ENCODE peak calls at places on chromosomes 1 and 21, in five cellular contexts. P is RWPE2, Z is tibial nerve, M is psoas muscle, B is left ventricle myocardium inferior. E is an unnamed sample.

GRCh38 chr21:31730687-31731111 is 1.2 kb downstream of the SCAF4 start:
- DNase-seq in M (no peak), B (no peak), Z (peak; percentile 13), P (no peak), E (peak; percentile 25)

GRCh38 chr1:1900883-1901640 is 10.2 kb upstream of the GNB1 start:
- DNase-seq in Z (no peak), M (peak; percentile 30), P (no peak), B (no peak), E (no peak)

GRCh38 chr1:90834354-90835171 is 117.5 kb upstream of the BARHL2 start:
- DNase-seq in B (no peak), P (no peak), Z (no peak), M (no peak), E (no peak)

GRCh38 chr1:109667452-109668122 is at the start of gene GSTM2:
- DNase-seq in Z (peak; percentile 88), M (peak; percentile 96), B (peak; percentile 96), P (no peak), E (peak; percentile 86)

GRCh38 chr1:197902454-197903195 is at the start of gene C1orf53:
- DNase-seq in Z (peak; percentile 53), M (peak; percentile 93), P (peak; percentile 78), B (peak; percentile 86), E (peak; percentile 88)

GRCh38 chr1:109214695-109215623 is 1.2 kb downstream of the SARS1 start:
- DNase-seq in Z (peak; percentile 54), P (no peak), B (no peak), M (peak; percentile 63), E (peak; percentile 57)

GRCh38 chr1:2208309-2209239 is 14.0 kb upstream of the FAAP20 start:
- DNase-seq in M (peak; percentile 64), B (peak; percentile 38), P (peak; percentile 94), Z (peak; percentile 72), E (peak; percentile 53)

GRCh38 chr1:28437924-28438699 is 67.7 kb upstream of the RCC1 start:
- DNase-seq in B (peak; percentile 62), M (peak; percentile 89), P (peak; percentile 93), Z (peak; percentile 61), E (peak; percentile 72)

GRCh38 chr21:17089121-17089520 is 423.7 kb upstream of the CXADR start:
- DNase-seq in B (no peak), Z (no peak), P (no peak), M (no peak), E (no peak)

GRCh38 chr1:201016943-201017827 is 6.3 kb downstream of the KIF21B start:
- DNase-seq in P (no peak), Z (no peak), B (no peak), M (no peak), E (no peak)

GRCh38 chr1:151061704-151062103 is 1.5 kb downstream of the MLLT11 start:
- DNase-seq in B (no peak), Z (no peak), P (no peak), M (no peak), E (no peak)

GRCh38 chr1:169590932-169591331 is 4.7 kb upstream of the F5 start:
- DNase-seq in P (no peak), Z (no peak), B (no peak), M (no peak), E (no peak)

GRCh38 chr1:155127672-155128468 is at the start of gene EFNA1:
- DNase-seq in Z (no peak), P (peak; percentile 72), M (peak; percentile 77), B (peak; percentile 75), E (peak; percentile 85)

GRCh38 chr1:39149509-39149908 is 55.0 kb upstream of the MACF1 start:
- DNase-seq in B (no peak), M (no peak), P (no peak), Z (no peak), E (no peak)
- H3K4me1 ChIP-seq in B (peaks cover 72% of the 10 kb centered on the region), M (peaks cover 58% of the 10 kb centered on the region), P (peaks cover 28% of the 10 kb centered on the region), Z (no peaks in the 10 kb centered on the region), E (no peaks in the 10 kb centered on the region)

GRCh38 chr1:167408355-167408754 is 110.0 kb downstream of the CD247 start:
- DNase-seq in Z (no peak), P (no peak), M (no peak), B (no peak), E (no peak)

GRCh38 chr1:167412072-167412471 is 106.3 kb downstream of the CD247 start:
- DNase-seq in Z (no peak), B (no peak), M (no peak), P (no peak), E (no peak)

GRCh38 chr1:167413328-167413727 is 105.0 kb downstream of the CD247 start:
- DNase-seq in B (no peak), Z (no peak), P (no peak), M (no peak), E (no peak)

GRCh38 chr1:167412920-167413319 is 105.4 kb downstream of the CD247 start:
- DNase-seq in M (no peak), P (no peak), Z (no peak), B (no peak), E (no peak)

GRCh38 chr1:167409183-167409582 is 109.1 kb downstream of the CD247 start:
- DNase-seq in M (no peak), B (no peak), Z (no peak), P (no peak), E (peak; percentile 33)
- TF ChIP-seq CTCF in M (peak; percentile 7), B (no peak), Z (no peak), P (peak; percentile 34), E (no peak)

GRCh38 chr1:246988316-246988715 is 19.5 kb downstream of the ZNF695 start:
- DNase-seq in P (no peak), M (no peak), Z (no peak), B (no peak), E (no peak)

GRCh38 chr1:246987083-246987690 is 20.7 kb downstream of the ZNF695 start:
- DNase-seq in Z (no peak), P (no peak), B (no peak), M (no peak), E (no peak)

GRCh38 chr1:246989901-246990300 is 18.0 kb downstream of the ZNF695 start:
- DNase-seq in B (no peak), P (no peak), Z (no peak), M (no peak), E (no peak)
- H3K9me3 ChIP-seq in B (peaks cover 99% of the 10 kb centered on the region), P (peaks cover 15% of the 10 kb centered on the region), Z (no peaks in the 10 kb centered on the region), M (peaks cover 65% of the 10 kb centered on the region), E (peaks cover 88% of the 10 kb centered on the region)

GRCh38 chr1:8831329-8831728 is 13.9 kb upstream of the RERE start:
- DNase-seq in B (no peak), P (no peak), Z (no peak), M (no peak), E (no peak)
- H3K4me1 ChIP-seq in B (no peaks in the 10 kb centered on the region), P (no peaks in the 10 kb centered on the region), Z (no peaks in the 10 kb centered on the region), M (no peaks in the 10 kb centered on the region), E (peaks cover 7% of the 10 kb centered on the region)